ENCODE peak calls at places on chromosome 9, in nine cellular contexts. Z, D, G, N, R, L, H, Q and V are unnamed samples.

GRCh38 chr9:72526901-72527800 is 5.7 kb downstream of the TMC1 start:
- DNase-seq in Z (peak; percentile 73), L (peak; percentile 92), H (peak; percentile 5), G (peak; percentile 27), R (peak; percentile 85), Q (peak; percentile 76), N (peak; percentile 62), D (peak; percentile 44), V (peak; percentile 67)

GRCh38 chr9:94534901-94535300 is 20.0 kb upstream of the PCAT7 start:
- DNase-seq in N (no peak), L (no peak), Q (no peak), H (no peak), G (no peak), Z (no peak), R (no peak), D (no peak), V (no peak)

GRCh38 chr9:132293145-132293721 is 61.6 kb downstream of the SETX start:
- DNase-seq in N (no peak), L (no peak), R (no peak), H (no peak), D (no peak), Q (no peak), Z (no peak), G (no peak), V (no peak)

GRCh38 chr9:112753725-112754124 is 3.2 kb downstream of the SNX30 start:
- DNase-seq in N (no peak), H (no peak), Q (no peak), L (peak; percentile 35), G (no peak), Z (no peak), D (no peak), R (no peak), V (no peak)

GRCh38 chr9:137705443-137705863 is 86.6 kb downstream of the EHMT1 start:
- DNase-seq in N (peak; percentile 23), D (no peak), H (no peak), L (no peak), Z (no peak), G (no peak), Q (peak; percentile 32), R (no peak), V (no peak)

GRCh38 chr9:87270241-87271234 is 227.1 kb upstream of the DAPK1 start:
- DNase-seq in G (no peak), D (no peak), H (no peak), Z (no peak), R (peak; percentile 28), L (no peak), N (no peak), Q (no peak), V (no peak)

GRCh38 chr9:128146591-128147120 is 2.6 kb upstream of the LCN2 start:
- DNase-seq in Z (no peak), L (no peak), N (no peak), Q (no peak), D (no peak), H (no peak), R (no peak), G (no peak), V (no peak)

GRCh38 chr9:123663529-123663928 is 266.4 kb downstream of the DENND1A start:
- DNase-seq in L (no peak), D (no peak), Z (no peak), R (no peak), G (no peak), H (no peak), Q (no peak), N (no peak), V (no peak)

GRCh38 chr9:79662553-79662956 is 90.8 kb downstream of the TLE4 start:
- DNase-seq in D (no peak), G (no peak), H (no peak), Z (no peak), Q (no peak), L (peak; percentile 81), N (no peak), R (no peak), V (no peak)

GRCh38 chr9:89484475-89485404 is 13.2 kb downstream of the SEMA4D start:
- DNase-seq in R (no peak), G (no peak), Z (no peak), L (no peak), D (no peak), N (no peak), H (peak; percentile 57), Q (no peak), V (no peak)

GRCh38 chr9:121587863-121588262 is 63.6 kb upstream of the DAB2IP start:
- DNase-seq in R (no peak), Q (no peak), D (no peak), L (no peak), H (no peak), G (no peak), N (no peak), Z (no peak), V (no peak)